ENCODE peak calls at places on chromosome 20, in eight cellular contexts. X, C, T, E, O, W, L and K are unnamed samples.

GRCh38 chr20:12660918-12661317 is 347.9 kb upstream of the SPTLC3 start:
- DNase-seq in O (no peak), X (no peak), C (no peak), W (no peak), E (no peak), L (no peak), T (no peak), K (no peak)

GRCh38 chr20:37311710-37312355 is 22.4 kb downstream of the MANBAL start:
- DNase-seq in T (no peak), E (no peak), L (no peak), W (no peak), C (no peak), O (peak), X (peak), K (no peak)

GRCh38 chr20:62843656-62844055 is 18.0 kb downstream of the TCFL5 start:
- DNase-seq in C (no peak), O (no peak), E (no peak), X (no peak), W (no peak), L (no peak), T (no peak), K (no peak)

GRCh38 chr20:47796952-47797351 is 11.7 kb upstream of the SULF2 start:
- DNase-seq in O (no peak), T (no peak), W (no peak), C (no peak), E (no peak), L (no peak), X (no peak), K (no peak)

GRCh38 chr20:57785720-57786119 is 75.9 kb upstream of the PMEPA1 start:
- DNase-seq in W (peak), T (no peak), E (no peak), C (no peak), L (no peak), X (no peak), O (no peak), K (no peak)

GRCh38 chr20:3262566-3262965 is 23.6 kb upstream of the SLC4A11 start:
- DNase-seq in X (peak), W (no peak), C (no peak), E (no peak), L (no peak), T (no peak), O (peak), K (no peak)

GRCh38 chr20:63176448-63177133 is 39.3 kb downstream of the YTHDF1 start:
- DNase-seq in C (no peak), L (no peak), T (no peak), O (no peak), E (no peak), X (no peak), W (no peak), K (no peak)

GRCh38 chr20:10427060-10427692 is 6.8 kb downstream of the MKKS start:
- DNase-seq in O (peak), L (peak), W (no peak), C (no peak), X (peak), E (peak), T (peak), K (peak)

GRCh38 chr20:21118138-21118537 is 7.7 kb upstream of the KIZ start:
- DNase-seq in L (no peak), O (no peak), C (no peak), E (no peak), T (no peak), X (no peak), W (no peak), K (no peak)

GRCh38 chr20:3902041-3902440 is 12.9 kb downstream of the PANK2 start:
- DNase-seq in E (no peak), C (no peak), O (no peak), T (no peak), W (no peak), X (no peak), L (no peak), K (no peak)

GRCh38 chr20:57651977-57652864 is 32.0 kb upstream of the ZBP1 start:
- DNase-seq in C (no peak), T (no peak), E (no peak), X (no peak), L (no peak), O (no peak), W (no peak), K (no peak)

GRCh38 chr20:58708246-58708931 is 15.8 kb downstream of the NPEPL1 start:
- DNase-seq in L (no peak), X (no peak), O (no peak), W (no peak), C (no peak), E (no peak), T (no peak), K (no peak)

GRCh38 chr20:35947489-35947888 is 6.8 kb downstream of the SCAND1 start:
- DNase-seq in W (no peak), T (no peak), O (peak), E (peak), X (peak), L (no peak), C (no peak), K (no peak)